ENCODE peak calls at places on chromosome 17, in nine cellular contexts. C is colonic mucosa, M is Peyer's patch, X is body of pancreas, G is H9, F is SJSA1, I is Caco-2, H is prostate gland, Z is thoracic aorta. O is an unnamed sample. For H3K4me1, the result is how much of the 10 kb centered on the place peaks cover.

GRCh38 chr17:30372755-30373154 is 6.0 kb upstream of the CPD start:
- DNase-seq in F (no peak), I (no peak), X (no peak), Z (no peak), C (no peak), H (no peak), G (no peak), M (no peak), O (no peak)

GRCh38 chr17:2962729-2963128 is 100.7 kb downstream of the OR1D5 start:
- DNase-seq in M (no peak), C (no peak), X (no peak), G (peak), Z (no peak), I (no peak), H (no peak), F (no peak), O (no peak)

GRCh38 chr17:4247981-4248388 is 15.8 kb downstream of the ANKFY1 start:
- DNase-seq in H (peak), F (no peak), G (peak), Z (no peak), I (peak), C (peak), M (peak), X (peak), O (no peak)

GRCh38 chr17:55463600-55463999 is 42.0 kb upstream of the MMD start:
- DNase-seq in H (no peak), X (no peak), Z (no peak), F (no peak), G (no peak), C (no peak), M (no peak), I (no peak), O (no peak)

GRCh38 chr17:1216209-1216937 is 36.6 kb upstream of the ABR start:
- DNase-seq in I (no peak), X (no peak), C (no peak), G (no peak), M (no peak), H (no peak), Z (no peak), F (no peak), O (no peak)

GRCh38 chr17:68365469-68365868 is 74.2 kb downstream of the ARSG start:
- DNase-seq in X (no peak), H (no peak), M (no peak), Z (no peak), G (no peak), C (no peak), F (no peak), I (no peak), O (no peak)

GRCh38 chr17:37255434-37255833 is 120.4 kb upstream of the C17orf78 start:
- DNase-seq in X (no peak), G (no peak), I (no peak), C (no peak), F (no peak), M (no peak), Z (no peak), H (no peak), O (no peak)

GRCh38 chr17:67460097-67460496 is 83.0 kb downstream of the PITPNC1 start:
- DNase-seq in C (no peak), Z (no peak), F (no peak), G (no peak), H (no peak), X (no peak), I (no peak), M (no peak), O (no peak)

GRCh38 chr17:35901776-35902175 is 21.6 kb upstream of the CCL5 start:
- DNase-seq in F (no peak), I (no peak), H (no peak), G (no peak), Z (no peak), C (no peak), X (no peak), M (no peak), O (no peak)

GRCh38 chr17:58402047-58402446 is 15.3 kb downstream of the RNF43 start:
- DNase-seq in C (no peak), G (no peak), H (no peak), F (no peak), M (no peak), Z (no peak), X (no peak), I (no peak), O (no peak)

GRCh38 chr17:29866746-29867404 is 63.2 kb downstream of the SSH2 start:
- DNase-seq in Z (no peak), M (no peak), H (no peak), F (no peak), C (no peak), G (no peak), X (no peak), I (no peak), O (no peak)

GRCh38 chr17:5868916-5869475 is 201.2 kb upstream of the WSCD1 start:
- DNase-seq in M (no peak), C (no peak), Z (no peak), X (no peak), G (peak), F (no peak), H (no peak), I (no peak), O (no peak)

DNA sequence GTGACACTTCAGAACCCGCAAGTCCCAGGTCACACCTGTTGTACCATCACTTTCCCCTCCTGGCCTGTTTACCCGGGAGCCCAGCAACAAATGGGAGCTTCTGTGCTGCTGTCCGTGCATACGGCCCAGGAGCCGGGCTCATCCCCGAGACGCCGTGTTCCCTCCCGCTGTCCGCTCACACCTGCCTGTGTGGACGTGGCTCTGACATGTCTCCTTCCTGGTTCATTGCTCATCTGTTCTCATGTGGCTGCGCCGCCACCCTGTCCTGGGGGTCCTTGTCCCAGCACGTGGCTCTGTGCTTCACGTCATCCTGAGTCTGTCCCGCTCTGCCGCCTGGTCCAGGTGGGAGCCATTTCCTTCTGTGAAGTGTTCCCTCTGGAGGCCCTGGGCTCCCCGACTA is 37.9 kb downstream of the TBCD start:
- DNase-seq in G (no peak), C (no peak), X (no peak), M (no peak), Z (no peak), I (no peak), F (no peak), H (no peak), O (no peak)
- H3K4me1 ChIP-seq in G (under half), C (under half), X (under half), M (under half), Z (under half), I (under half), F (under half), H (under half), O (under half)

GRCh38 chr17:73826872-73827228 is 182.6 kb upstream of the SDK2 start:
- DNase-seq in C (no peak), Z (no peak), H (no peak), F (no peak), M (no peak), I (peak), G (no peak), X (no peak), O (no peak)
- H3K4me1 ChIP-seq in C (under half), Z (under half), H (under half), F (under half), M (under half), I (under half), G (under half), X (under half), O (half or more)

GRCh38 chr17:7016406-7016805 is 4.0 kb downstream of the RNASEK start:
- DNase-seq in C (no peak), I (no peak), X (no peak), H (no peak), F (no peak), Z (no peak), M (no peak), G (no peak), O (no peak)

GRCh38 chr17:7014261-7014994 is 2.0 kb downstream of the RNASEK start:
- DNase-seq in I (peak), X (peak), G (peak), C (peak), Z (peak), H (peak), M (peak), F (peak), O (peak)

GRCh38 chr17:7015587-7016020 is 3.2 kb downstream of the RNASEK start:
- DNase-seq in X (no peak), M (peak), I (no peak), F (no peak), Z (no peak), G (no peak), C (no peak), H (no peak), O (no peak)

GRCh38 chr17:7016886-7017826 is 4.7 kb downstream of the RNASEK start:
- DNase-seq in X (no peak), I (no peak), M (no peak), F (no peak), G (no peak), H (no peak), Z (no peak), C (no peak), O (no peak)

DNA sequence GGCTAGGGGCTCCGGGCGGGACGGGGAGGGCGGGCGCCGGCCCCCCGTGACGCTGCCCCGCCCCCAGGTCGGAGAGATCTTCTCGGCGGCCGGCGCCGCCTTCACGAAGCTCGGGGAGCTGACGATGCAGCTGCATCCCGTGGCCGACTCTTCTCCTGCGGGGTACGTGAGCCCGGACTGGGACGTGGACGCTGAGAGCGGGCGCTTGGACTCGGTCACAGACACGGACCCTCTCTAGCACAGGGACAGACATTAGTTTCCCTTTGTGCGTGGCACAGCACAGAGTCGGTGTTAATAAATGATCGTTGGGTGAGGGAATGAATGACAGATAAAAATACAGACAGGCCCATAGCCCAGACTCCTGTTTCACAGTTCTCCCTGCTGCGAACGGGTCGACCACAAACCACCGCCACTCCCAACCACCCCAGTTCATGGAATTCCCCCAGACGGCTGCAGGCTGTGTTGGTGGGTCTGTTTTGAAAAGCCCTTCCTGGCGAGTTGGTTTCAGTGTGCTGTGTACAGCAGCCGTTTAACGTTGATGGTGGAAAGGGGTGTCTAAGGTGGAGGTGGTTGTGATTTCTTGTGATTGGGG is 2.7 kb downstream of the RNASEK start:
- DNase-seq in F (peak), Z (no peak), C (peak), H (no peak), X (no peak), I (no peak), G (no peak), M (no peak), O (peak)
- H3K4me1 ChIP-seq in F (under half), Z (half or more), C (under half), H (under half), X (under half), I (under half), G (under half), M (half or more), O (half or more)

DNA sequence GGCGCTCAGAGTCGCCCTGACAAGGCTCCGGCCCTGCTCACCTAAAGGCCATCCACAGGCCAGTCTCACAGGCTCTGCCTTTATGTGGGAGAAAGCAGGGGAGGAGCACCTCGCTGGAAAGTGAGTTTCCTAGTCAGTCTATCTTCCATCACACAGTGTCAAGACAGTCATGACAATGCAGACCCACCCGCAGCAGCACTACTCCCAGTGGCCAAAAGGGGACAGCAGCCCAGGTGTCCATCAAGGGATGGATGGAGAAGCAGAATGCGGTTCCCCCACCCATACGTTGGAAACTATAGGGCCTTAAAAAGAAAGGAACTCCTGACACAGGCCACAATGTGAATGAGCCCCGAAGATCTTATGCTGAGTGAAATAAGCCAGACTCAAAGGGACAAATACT is 226.8 kb downstream of the ENGASE start:
- DNase-seq in M (no peak), Z (no peak), G (no peak), I (no peak), X (no peak), C (no peak), F (no peak), H (no peak), O (no peak)
- H3K4me1 ChIP-seq in M (under half), Z (under half), G (under half), I (under half), X (under half), C (under half), F (under half), H (under half), O (under half)